ENCODE peak calls at places on chromosomes 3 and 15, in four cellular contexts. B is naive thymus-derived CD4-positive, alpha-beta T cell; P is PC-3; U is GM23338. M is an unnamed sample.
A peak's percentile ranks its signal among the peaks of the same experiment; 100 is the strongest.

GRCh38 chr3:156808025-156808424 is 18.1 kb upstream of the LEKR1 start:
- DNase-seq in U (no peak), P (no peak), B (no peak), M (no peak)

GRCh38 chr3:20747736-20748135 is 561.7 kb upstream of the SGO1 start:
- DNase-seq in P (no peak), B (no peak), U (no peak), M (no peak)

GRCh38 chr3:113607219-113607596 is 74.9 kb downstream of the SIDT1 start:
- DNase-seq in U (peak; percentile 26), B (no peak), P (no peak), M (no peak)

GRCh38 chr15:29451201-29451781 is 181.7 kb upstream of the NSMCE3 start:
- DNase-seq in B (no peak), P (peak; percentile 23), U (peak; percentile 78), M (peak; percentile 19)

GRCh38 chr15:40054746-40055575 is 16.0 kb upstream of the SRP14 start:
- DNase-seq in B (peak; percentile 42), P (peak; percentile 67), U (no peak), M (no peak)

GRCh38 chr15:37765809-37766208 is 168.6 kb upstream of the TMCO5A start:
- DNase-seq in U (peak; percentile 21), B (no peak), P (no peak), M (no peak)

GRCh38 chr3:4996771-4997291 is 17.6 kb downstream of the BHLHE40 start:
- DNase-seq in U (no peak), B (no peak), P (no peak), M (no peak)

GRCh38 chr15:65979316-65979715 is 110.0 kb downstream of the RAB11A start:
- DNase-seq in U (no peak), B (no peak), P (no peak), M (no peak)

GRCh38 chr15:43318990-43319771 is 11.2 kb downstream of the LCMT2 start:
- DNase-seq in U (peak; percentile 36), B (no peak), P (no peak), M (no peak)

GRCh38 chr3:26018889-26019288 is 229.0 kb downstream of the OXSM start:
- DNase-seq in P (no peak), B (no peak), U (no peak), M (no peak)

GRCh38 chr3:79018671-79019136 is 749.1 kb downstream of the ROBO1 start:
- DNase-seq in U (peak; percentile 77), B (no peak), P (peak; percentile 53), M (peak; percentile 83)

GRCh38 chr15:70521576-70522322 is 241.6 kb downstream of the UACA start:
- DNase-seq in P (no peak), U (no peak), B (no peak), M (no peak)

GRCh38 chr3:158773845-158774542 is 27.9 kb upstream of the MFSD1 start:
- DNase-seq in P (peak; percentile 74), B (no peak), U (no peak), M (no peak)

GRCh38 chr3:44584646-44585501 is at the start of gene ZNF660:
- DNase-seq in U (peak; percentile 97), P (peak; percentile 26), B (no peak), M (peak; percentile 86)

GRCh38 chr15:63261311-63261710 is 16.1 kb upstream of the APH1B start:
- DNase-seq in P (no peak), B (no peak), U (no peak), M (no peak)

GRCh38 chr15:101483476-101483875 is 6.0 kb downstream of the PCSK6 start:
- DNase-seq in P (peak; percentile 19), B (no peak), U (no peak), M (no peak)

GRCh38 chr3:115839246-115839645 is 215.9 kb downstream of the GAP43 start:
- DNase-seq in P (no peak), U (no peak), B (no peak), M (no peak)

GRCh38 chr15:63043391-63044076 is 987 bp downstream of the TPM1 start:
- DNase-seq in B (peak; percentile 10), U (no peak), P (no peak), M (peak; percentile 72)

GRCh38 chr3:55292360-55292759 is 194.7 kb downstream of the WNT5A start:
- DNase-seq in B (no peak), P (no peak), U (peak; percentile 35), M (no peak)

GRCh38 chr3:56573501-56573900 is 16.5 kb downstream of the CCDC66 start:
- DNase-seq in B (no peak), U (no peak), P (no peak), M (no peak)

GRCh38 chr3:153165211-153165815 is 3.3 kb downstream of the RAP2B start:
- DNase-seq in B (peak; percentile 61), P (peak; percentile 33), U (peak; percentile 13), M (no peak)

GRCh38 chr15:29099131-29099880 is 170.3 kb downstream of the NSMCE3 start:
- DNase-seq in U (no peak), B (no peak), P (no peak), M (no peak)

GRCh38 chr3:153163349-153164008 is 1.5 kb downstream of the RAP2B start:
- DNase-seq in P (peak; percentile 30), B (no peak), U (peak; percentile 11), M (no peak)

GRCh38 chr3:9078561-9079240 is 115.4 kb upstream of the RAD18 start:
- DNase-seq in U (peak; percentile 71), P (peak; percentile 20), B (no peak), M (no peak)

GRCh38 chr3:182570934-182571594 is 222.2 kb upstream of the ATP11B start:
- DNase-seq in P (no peak), U (no peak), B (no peak), M (no peak)

GRCh38 chr3:182565916-182566524 is 227.3 kb upstream of the ATP11B start:
- DNase-seq in P (peak; percentile 17), U (peak; percentile 11), B (no peak), M (no peak)

GRCh38 chr3:182568206-182568605 is 225.1 kb upstream of the ATP11B start:
- DNase-seq in P (no peak), B (no peak), U (no peak), M (no peak)

GRCh38 chr3:182568756-182569155 is 224.5 kb upstream of the ATP11B start:
- DNase-seq in U (no peak), B (no peak), P (no peak), M (no peak)

GRCh38 chr3:182567666-182568065 is 225.6 kb upstream of the ATP11B start:
- DNase-seq in B (no peak), U (peak; percentile 67), P (no peak), M (no peak)
- H3K27ac ChIP-seq in B (no peak overlapping the region), U (no peak overlapping the region), P (no peak overlapping the region), M (no peak overlapping the region)

DNA sequence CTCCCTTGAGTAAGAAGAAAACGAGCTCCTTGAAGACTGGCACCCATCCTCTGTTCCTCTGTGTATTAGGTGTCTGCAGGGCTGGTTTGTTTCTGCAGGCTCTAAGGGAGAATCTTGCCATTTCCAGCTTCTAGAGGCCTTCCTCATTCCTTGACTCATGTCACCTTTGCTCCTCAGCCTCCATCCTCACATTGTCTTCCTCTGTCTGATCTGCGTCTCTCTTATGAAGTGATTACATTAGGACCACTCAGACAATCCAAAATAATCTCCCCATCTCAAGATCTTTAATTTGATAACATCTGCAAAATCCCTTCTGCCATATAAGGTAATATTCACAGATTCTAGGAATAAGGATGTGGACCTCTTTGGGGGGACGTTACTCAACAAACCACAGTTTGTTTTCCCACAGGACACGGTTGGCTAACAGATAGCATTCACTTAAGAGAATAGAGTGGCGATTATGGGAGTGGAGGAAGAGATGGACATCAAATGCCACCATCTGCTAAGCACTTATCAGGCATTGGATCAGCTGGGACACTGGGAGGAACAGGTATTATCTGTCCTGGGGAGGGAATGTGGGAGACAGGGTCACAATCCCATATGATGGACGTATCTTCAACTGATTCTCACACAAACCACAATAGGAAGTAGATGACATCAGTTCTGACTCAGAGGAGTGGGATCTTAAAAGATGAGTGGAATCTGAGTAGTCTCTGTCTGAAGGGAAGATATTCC is 17.2 kb downstream of the ARHGAP31 start:
- DNase-seq in U (no peak), P (peak; percentile 94), B (no peak), M (no peak)
- H3K4me1 ChIP-seq in U (peaks cover 7% of the 10 kb centered on the region), P (peaks cover 32% of the 10 kb centered on the region), B (no peaks in the 10 kb centered on the region), M (peaks cover 28% of the 10 kb centered on the region)

GRCh38 chr3:12708584-12709192 is 44.8 kb upstream of the RAF1 start:
- DNase-seq in P (peak; percentile 95), B (no peak), U (no peak), M (peak; percentile 74)
- H3K27ac ChIP-seq in P (no peak overlapping the region), B (no peak overlapping the region), U (no peak overlapping the region), M (no peak overlapping the region)

GRCh38 chr3:62098646-62099365 is 274.5 kb downstream of the FEZF2 start:
- DNase-seq in B (no peak), U (no peak), P (no peak), M (no peak)
- H3K4me1 ChIP-seq in B (no peaks in the 10 kb centered on the region), U (no peaks in the 10 kb centered on the region), P (no peaks in the 10 kb centered on the region), M (peaks cover 13% of the 10 kb centered on the region)

GRCh38 chr3:42699511-42699971 is 3.1 kb downstream of the HHATL start:
- DNase-seq in P (no peak), U (no peak), B (no peak), M (no peak)

GRCh38 chr3:42700366-42701288 is 2.0 kb downstream of the HHATL start:
- DNase-seq in U (no peak), P (no peak), B (no peak), M (no peak)

GRCh38 chr3:42702066-42702951 is at the start of gene HHATL:
- DNase-seq in P (no peak), B (no peak), U (no peak), M (peak; percentile 86)

GRCh38 chr3:42702982-42703694 is 540 bp upstream of the HHATL start:
- DNase-seq in B (no peak), U (no peak), P (no peak), M (no peak)

GRCh38 chr3:42701371-42702065 is 1.1 kb downstream of the HHATL start:
- DNase-seq in P (peak; percentile 49), B (peak; percentile 62), U (peak; percentile 89), M (peak; percentile 90)
- H3K27ac ChIP-seq in P (no peak overlapping the region), B (no peak overlapping the region), U (no peak overlapping the region), M (peak overlapping the region; percentile 97)

DNA sequence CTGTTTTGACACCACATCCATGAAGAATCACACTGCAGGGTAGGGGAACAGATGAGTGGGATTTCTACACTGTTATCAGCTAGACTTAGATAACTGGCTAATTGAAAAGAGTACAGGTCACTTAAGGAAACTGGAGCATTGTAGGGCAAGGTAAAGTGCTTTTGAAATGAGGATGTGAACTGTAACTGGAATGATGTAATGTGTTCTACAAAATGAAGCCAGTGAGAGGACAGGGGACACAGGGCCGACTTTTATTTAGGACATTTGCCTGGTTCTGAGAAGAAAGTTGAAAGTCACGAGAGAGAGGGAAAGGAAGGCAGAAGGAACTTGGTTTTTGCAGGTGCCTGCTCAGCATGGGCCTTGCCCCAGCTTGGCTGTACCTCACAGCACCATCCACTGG is 50.5 kb downstream of the IGF1R start:
- DNase-seq in B (no peak), P (no peak), U (no peak), M (no peak)
- H3K4me1 ChIP-seq in B (no peaks in the 10 kb centered on the region), P (no peaks in the 10 kb centered on the region), U (peaks cover 87% of the 10 kb centered on the region), M (peaks cover 21% of the 10 kb centered on the region)

GRCh38 chr3:138367912-138368311 is 19.5 kb downstream of the MRAS start:
- DNase-seq in U (no peak), B (no peak), P (no peak), M (peak; percentile 90)
- H3K27ac ChIP-seq in U (no peak overlapping the region), B (no peak overlapping the region), P (no peak overlapping the region), M (peak overlapping the region; percentile 61)

DNA sequence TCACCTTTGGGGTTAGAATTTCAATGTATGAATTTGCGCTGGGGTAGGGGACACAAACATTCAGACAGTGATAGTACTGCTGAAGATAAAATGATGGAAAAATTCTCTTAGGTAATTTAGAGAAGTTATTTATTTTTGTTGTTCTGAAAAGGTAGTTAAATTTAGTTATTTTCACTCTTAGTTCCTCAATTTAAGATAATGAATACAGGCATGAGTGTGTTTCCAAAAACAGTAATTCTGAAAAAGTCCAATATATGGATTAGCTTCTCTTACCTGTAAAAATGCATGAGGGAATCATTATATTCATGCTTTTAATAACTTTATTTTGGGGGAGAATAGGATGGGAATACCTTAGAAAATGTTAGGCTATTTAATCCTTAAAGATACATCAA is 103.7 kb downstream of the FNDC3B start:
- DNase-seq in U (no peak), B (no peak), P (no peak), M (no peak)
- H3K4me1 ChIP-seq in U (peaks cover 85% of the 10 kb centered on the region), B (peaks cover 11% of the 10 kb centered on the region), P (peaks cover 55% of the 10 kb centered on the region), M (peaks cover 14% of the 10 kb centered on the region)

M was measured in right cardiac atrium.